ENCODE peak calls at places on chromosomes 6 and 20, in six cellular contexts. N is iPS-NIHi11, E is body of pancreas, K is AG08396, D is A549, P is WTC11. I is an unnamed sample.

GRCh38 chr6:142187209-142187608 is 40.1 kb downstream of the VTA1 start:
- DNase-seq in N (peak), E (no peak), K (peak), D (peak), P (no peak), I (no peak)

GRCh38 chr20:53793783-53794383 is 200.2 kb upstream of the ZNF217 start:
- DNase-seq in N (no peak), E (no peak), K (no peak), D (no peak), P (no peak), I (no peak)

GRCh38 chr6:157075549-157076426 is 247.5 kb downstream of the TMEM242 start:
- DNase-seq in N (no peak), E (no peak), K (no peak), D (no peak), P (no peak), I (no peak)

GRCh38 chr6:134683783-134684765 is 265.8 kb downstream of the ALDH8A1 start:
- DNase-seq in N (no peak), E (no peak), K (no peak), D (no peak), P (no peak), I (no peak)

GRCh38 chr6:15697895-15698294 is 35.1 kb upstream of the DTNBP1 start:
- DNase-seq in N (no peak), E (no peak), K (no peak), D (no peak), P (no peak), I (no peak)

GRCh38 chr6:42190784-42191183 is 4.0 kb downstream of the GUCA1B start:
- DNase-seq in N (no peak), E (no peak), K (peak), D (no peak), P (no peak), I (no peak)

GRCh38 chr20:54188132-54188835 is 14.5 kb upstream of the CYP24A1 start:
- DNase-seq in N (no peak), E (no peak), K (no peak), D (peak), P (no peak), I (no peak)

GRCh38 chr20:37821691-37822655 is 81.0 kb upstream of the VSTM2L start:
- DNase-seq in N (no peak), E (no peak), K (peak), D (no peak), P (no peak), I (no peak)

GRCh38 chr6:39669117-39669690 is 56.0 kb downstream of the KIF6 start:
- DNase-seq in N (no peak), E (no peak), K (no peak), D (no peak), P (no peak), I (peak)

GRCh38 chr6:28212510-28213212 is 12.4 kb upstream of the ZSCAN9 start:
- DNase-seq in N (peak), E (peak), K (peak), D (peak), P (peak), I (peak)

GRCh38 chr20:14984768-14985622 is 647.6 kb upstream of the FLRT3 start:
- DNase-seq in N (no peak), E (no peak), K (no peak), D (peak), P (no peak), I (no peak)

GRCh38 chr6:114135348-114136002 is 164.5 kb upstream of the HDAC2 start:
- DNase-seq in N (no peak), E (no peak), K (no peak), D (no peak), P (no peak), I (no peak)

GRCh38 chr6:34150766-34151165 is 4.9 kb upstream of the GRM4 start:
- DNase-seq in N (no peak), E (no peak), K (no peak), D (no peak), P (peak), I (no peak)

GRCh38 chr20:10185741-10186558 is 32.7 kb upstream of the SNAP25 start:
- DNase-seq in N (no peak), E (peak), K (no peak), D (peak), P (no peak), I (no peak)

GRCh38 chr6:145036848-145037567 is 698.3 kb downstream of the EPM2A start:
- DNase-seq in N (no peak), E (no peak), K (no peak), D (no peak), P (no peak), I (no peak)

GRCh38 chr6:150271501-150272263 is 97.1 kb upstream of the IYD start:
- DNase-seq in N (no peak), E (no peak), K (no peak), D (no peak), P (no peak), I (no peak)

GRCh38 chr6:97626586-97627441 is 343.8 kb upstream of the MMS22L start:
- DNase-seq in N (no peak), E (no peak), K (no peak), D (no peak), P (no peak), I (peak)

GRCh38 chr6:125927761-125928160 is 28.8 kb upstream of the HINT3 start:
- DNase-seq in N (no peak), E (no peak), K (no peak), D (no peak), P (no peak), I (no peak)